ENCODE peak calls at places on chromosomes 16 and 17, in nine cellular contexts. L is OCI-LY7, O is Daoy, N is neural crest cell, G is SK-N-DZ, Y is kidney tubule cell, Q is NCI-H446, U is NAMALWA, H is small intestine. Z is an unnamed sample.

GRCh38 chr17:77506371-77506991 is 365.7 kb downstream of the SEC14L1 start:
- DNase-seq in L (no peak), G (no peak), U (no peak), H (no peak), Q (no peak), O (no peak), Y (no peak), N (no peak), Z (no peak)

GRCh38 chr17:7853693-7854043 is 1.2 kb upstream of the TMEM88 start:
- DNase-seq in Y (no peak), O (no peak), U (no peak), H (no peak), Q (no peak), G (no peak), N (no peak), L (no peak), Z (no peak)

GRCh38 chr17:28925912-28926365 is 23.1 kb upstream of the DHRS13 start:
- DNase-seq in O (peak), N (no peak), H (peak), G (peak), L (no peak), U (no peak), Y (peak), Q (no peak), Z (no peak)

GRCh38 chr17:3004925-3005324 is 58.5 kb downstream of the OR1D5 start:
- DNase-seq in O (no peak), Q (no peak), N (no peak), U (no peak), Y (peak), L (peak), H (no peak), G (no peak), Z (peak)

GRCh38 chr16:56812884-56813283 is 52.1 kb upstream of the SLC12A3 start:
- DNase-seq in Q (no peak), O (peak), N (no peak), L (no peak), U (no peak), G (no peak), H (no peak), Y (peak), Z (no peak)

GRCh38 chr17:45992904-45993303 is 6.1 kb upstream of the STH start:
- DNase-seq in L (no peak), U (no peak), N (no peak), G (no peak), H (no peak), Y (no peak), O (no peak), Q (no peak), Z (no peak)

GRCh38 chr17:43020789-43021738 is 1.1 kb downstream of the VAT1 start:
- DNase-seq in O (peak), Y (peak), N (no peak), Q (peak), L (peak), H (peak), G (peak), U (peak), Z (peak)

GRCh38 chr17:77746391-77746790 is 212.1 kb upstream of the TNRC6C start:
- DNase-seq in Y (no peak), L (no peak), H (no peak), N (no peak), G (no peak), U (no peak), O (no peak), Q (no peak), Z (no peak)

GRCh38 chr16:31063495-31063842 is 10.6 kb downstream of the ZNF668 start:
- DNase-seq in Q (no peak), G (no peak), H (no peak), Y (no peak), O (no peak), U (no peak), N (no peak), L (no peak), Z (no peak)

Z was measured in Karpas-422.